ENCODE peak calls at places on chromosomes 6 and 20, in six cellular contexts. One of them, this sample, is unnamed.
A peak's percentile ranks its signal among the peaks of the same experiment; 100 is the strongest.

GRCh38 chr6:18432180-18432579 is 45.0 kb downstream of the RNF144B start:
- DNase-seq in body of pancreas: no peak
- DNase-seq in CD8-positive, alpha-beta T cell: no peak
- DNase-seq in OCI-LY7: no peak
- DNase-seq in keratinocyte: no peak
- DNase-seq in cardiac muscle cell: peak; percentile 2
- DNase-seq in this sample: no peak

GRCh38 chr6:27149140-27149539 is 98.4 kb upstream of the PRSS16 start:
- DNase-seq in body of pancreas: no peak
- DNase-seq in CD8-positive, alpha-beta T cell: no peak
- DNase-seq in OCI-LY7: peak; percentile 75
- DNase-seq in keratinocyte: no peak
- DNase-seq in cardiac muscle cell: no peak
- DNase-seq in this sample: no peak

GRCh38 chr20:4812641-4813075 is 90.9 kb downstream of the PRND start:
- DNase-seq in body of pancreas: no peak
- DNase-seq in CD8-positive, alpha-beta T cell: peak; percentile 56
- DNase-seq in OCI-LY7: peak; percentile 74
- DNase-seq in keratinocyte: no peak
- DNase-seq in cardiac muscle cell: no peak
- DNase-seq in this sample: no peak

GRCh38 chr6:131258816-131259476 is 123.7 kb downstream of the AKAP7 start:
- DNase-seq in body of pancreas: no peak
- DNase-seq in CD8-positive, alpha-beta T cell: no peak
- DNase-seq in OCI-LY7: no peak
- DNase-seq in keratinocyte: no peak
- DNase-seq in cardiac muscle cell: no peak
- DNase-seq in this sample: no peak

GRCh38 chr6:169723200-169723909 is 945 bp downstream of the PHF10 start:
- DNase-seq in body of pancreas: peak; percentile 83
- DNase-seq in CD8-positive, alpha-beta T cell: peak; percentile 85
- DNase-seq in OCI-LY7: peak; percentile 79
- DNase-seq in keratinocyte: no peak
- DNase-seq in cardiac muscle cell: peak; percentile 76
- DNase-seq in this sample: peak; percentile 70

GRCh38 chr20:38307371-38308046 is 3.6 kb downstream of the BPI start:
- DNase-seq in body of pancreas: no peak
- DNase-seq in CD8-positive, alpha-beta T cell: no peak
- DNase-seq in OCI-LY7: no peak
- DNase-seq in keratinocyte: no peak
- DNase-seq in cardiac muscle cell: peak; percentile 73
- DNase-seq in this sample: no peak

GRCh38 chr6:167491403-167492095 is 166.7 kb downstream of the TTLL2 start:
- DNase-seq in body of pancreas: no peak
- DNase-seq in CD8-positive, alpha-beta T cell: no peak
- DNase-seq in OCI-LY7: no peak
- DNase-seq in keratinocyte: no peak
- DNase-seq in cardiac muscle cell: no peak
- DNase-seq in this sample: no peak

GRCh38 chr6:18441253-18441979 is 54.3 kb downstream of the RNF144B start:
- DNase-seq in body of pancreas: no peak
- DNase-seq in CD8-positive, alpha-beta T cell: no peak
- DNase-seq in OCI-LY7: peak; percentile 24
- DNase-seq in keratinocyte: no peak
- DNase-seq in cardiac muscle cell: no peak
- DNase-seq in this sample: no peak

GRCh38 chr6:16812993-16813392 is 51.7 kb upstream of the ATXN1 start:
- DNase-seq in body of pancreas: no peak
- DNase-seq in CD8-positive, alpha-beta T cell: no peak
- DNase-seq in OCI-LY7: no peak
- DNase-seq in keratinocyte: no peak
- DNase-seq in cardiac muscle cell: no peak
- DNase-seq in this sample: no peak

GRCh38 chr6:75850026-75850385 is 101.0 kb downstream of the MYO6 start:
- DNase-seq in body of pancreas: no peak
- DNase-seq in CD8-positive, alpha-beta T cell: no peak
- DNase-seq in OCI-LY7: no peak
- DNase-seq in keratinocyte: no peak
- DNase-seq in cardiac muscle cell: no peak
- DNase-seq in this sample: no peak

GRCh38 chr20:33653218-33653899 is 8.8 kb upstream of the C20orf144 start:
- DNase-seq in body of pancreas: peak; percentile 70
- DNase-seq in CD8-positive, alpha-beta T cell: peak; percentile 69
- DNase-seq in OCI-LY7: peak; percentile 82
- DNase-seq in keratinocyte: no peak
- DNase-seq in cardiac muscle cell: peak; percentile 78
- DNase-seq in this sample: no peak

GRCh38 chr6:87860902-87861301 is 158.9 kb upstream of the AKIRIN2 start:
- DNase-seq in body of pancreas: no peak
- DNase-seq in CD8-positive, alpha-beta T cell: no peak
- DNase-seq in OCI-LY7: no peak
- DNase-seq in keratinocyte: no peak
- DNase-seq in cardiac muscle cell: no peak
- DNase-seq in this sample: no peak

GRCh38 chr6:72446427-72446826 is 175.4 kb upstream of the KCNQ5 start:
- DNase-seq in body of pancreas: no peak
- DNase-seq in CD8-positive, alpha-beta T cell: no peak
- DNase-seq in OCI-LY7: no peak
- DNase-seq in keratinocyte: no peak
- DNase-seq in cardiac muscle cell: peak; percentile 20
- DNase-seq in this sample: no peak

GRCh38 chr6:10831609-10832008 is 6.7 kb downstream of the MAK start:
- DNase-seq in body of pancreas: no peak
- DNase-seq in CD8-positive, alpha-beta T cell: no peak
- DNase-seq in OCI-LY7: no peak
- DNase-seq in keratinocyte: no peak
- DNase-seq in cardiac muscle cell: no peak
- DNase-seq in this sample: no peak

GRCh38 chr6:81894788-81895221 is 142.3 kb upstream of the TENT5A start:
- DNase-seq in body of pancreas: no peak
- DNase-seq in CD8-positive, alpha-beta T cell: no peak
- DNase-seq in OCI-LY7: no peak
- DNase-seq in keratinocyte: no peak
- DNase-seq in cardiac muscle cell: peak; percentile 22
- DNase-seq in this sample: no peak

GRCh38 chr6:166862287-166862977 is 93.9 kb downstream of the RNASET2 start:
- DNase-seq in body of pancreas: no peak
- DNase-seq in CD8-positive, alpha-beta T cell: peak; percentile 58
- DNase-seq in OCI-LY7: no peak
- DNase-seq in keratinocyte: no peak
- DNase-seq in cardiac muscle cell: peak; percentile 5
- DNase-seq in this sample: no peak

GRCh38 chr6:99219788-99220187 is 129.7 kb downstream of the FAXC start:
- DNase-seq in body of pancreas: no peak
- DNase-seq in CD8-positive, alpha-beta T cell: no peak
- DNase-seq in OCI-LY7: no peak
- DNase-seq in keratinocyte: no peak
- DNase-seq in cardiac muscle cell: no peak
- DNase-seq in this sample: no peak

GRCh38 chr6:157266274-157267101 is 56.8 kb downstream of the TMEM242 start:
- DNase-seq in body of pancreas: peak; percentile 2
- DNase-seq in CD8-positive, alpha-beta T cell: no peak
- DNase-seq in OCI-LY7: no peak
- DNase-seq in keratinocyte: no peak
- DNase-seq in cardiac muscle cell: no peak
- DNase-seq in this sample: no peak

GRCh38 chr20:20837574-20838021 is 125.2 kb upstream of the RALGAPA2 start:
- DNase-seq in body of pancreas: peak; percentile 50
- DNase-seq in CD8-positive, alpha-beta T cell: no peak
- DNase-seq in OCI-LY7: peak; percentile 18
- DNase-seq in keratinocyte: no peak
- DNase-seq in cardiac muscle cell: peak; percentile 68
- DNase-seq in this sample: peak; percentile 49

GRCh38 chr6:169145476-169145875 is 108.2 kb downstream of the THBS2 start:
- DNase-seq in body of pancreas: no peak
- DNase-seq in CD8-positive, alpha-beta T cell: no peak
- DNase-seq in OCI-LY7: no peak
- DNase-seq in keratinocyte: no peak
- DNase-seq in cardiac muscle cell: no peak
- DNase-seq in this sample: no peak

GRCh38 chr6:2029952-2030351 is 215.5 kb downstream of the GMDS start:
- DNase-seq in body of pancreas: no peak
- DNase-seq in CD8-positive, alpha-beta T cell: no peak
- DNase-seq in OCI-LY7: no peak
- DNase-seq in keratinocyte: no peak
- DNase-seq in cardiac muscle cell: no peak
- DNase-seq in this sample: no peak

GRCh38 chr6:35778437-35778836 is 2.0 kb downstream of the CLPSL2 start:
- DNase-seq in body of pancreas: no peak
- DNase-seq in CD8-positive, alpha-beta T cell: no peak
- DNase-seq in OCI-LY7: no peak
- DNase-seq in keratinocyte: no peak
- DNase-seq in cardiac muscle cell: no peak
- DNase-seq in this sample: no peak

GRCh38 chr20:18637296-18637695 is 49.4 kb downstream of the DTD1 start:
- DNase-seq in body of pancreas: no peak
- DNase-seq in CD8-positive, alpha-beta T cell: no peak
- DNase-seq in OCI-LY7: no peak
- DNase-seq in keratinocyte: no peak
- DNase-seq in cardiac muscle cell: no peak
- DNase-seq in this sample: no peak

GRCh38 chr6:127900935-127901334 is at the start of gene THEMIS:
- DNase-seq in body of pancreas: no peak
- DNase-seq in CD8-positive, alpha-beta T cell: peak; percentile 76
- DNase-seq in OCI-LY7: no peak
- DNase-seq in keratinocyte: no peak
- DNase-seq in cardiac muscle cell: no peak
- DNase-seq in this sample: no peak

GRCh38 chr6:133965817-133966360 is 12.9 kb downstream of the TBPL1 start:
- DNase-seq in body of pancreas: no peak
- DNase-seq in CD8-positive, alpha-beta T cell: no peak
- DNase-seq in OCI-LY7: no peak
- DNase-seq in keratinocyte: no peak
- DNase-seq in cardiac muscle cell: no peak
- DNase-seq in this sample: no peak

GRCh38 chr20:49892260-49893216 is 22.8 kb downstream of the SPATA2 start:
- DNase-seq in body of pancreas: no peak
- DNase-seq in CD8-positive, alpha-beta T cell: no peak
- DNase-seq in OCI-LY7: no peak
- DNase-seq in keratinocyte: no peak
- DNase-seq in cardiac muscle cell: peak; percentile 43
- DNase-seq in this sample: no peak

GRCh38 chr20:12660918-12661317 is 347.9 kb upstream of the SPTLC3 start:
- DNase-seq in body of pancreas: no peak
- DNase-seq in CD8-positive, alpha-beta T cell: no peak
- DNase-seq in OCI-LY7: no peak
- DNase-seq in keratinocyte: no peak
- DNase-seq in cardiac muscle cell: no peak
- DNase-seq in this sample: no peak

GRCh38 chr6:75711173-75711572 is 37.9 kb upstream of the MYO6 start:
- DNase-seq in body of pancreas: no peak
- DNase-seq in CD8-positive, alpha-beta T cell: no peak
- DNase-seq in OCI-LY7: no peak
- DNase-seq in keratinocyte: no peak
- DNase-seq in cardiac muscle cell: no peak
- DNase-seq in this sample: no peak

GRCh38 chr6:84774174-84775158 is 10.1 kb upstream of the TBX18 start:
- DNase-seq in body of pancreas: peak; percentile 49
- DNase-seq in CD8-positive, alpha-beta T cell: no peak
- DNase-seq in OCI-LY7: no peak
- DNase-seq in keratinocyte: no peak
- DNase-seq in cardiac muscle cell: peak; percentile 84
- DNase-seq in this sample: no peak

GRCh38 chr6:157054531-157054979 is 268.8 kb downstream of the TMEM242 start:
- DNase-seq in body of pancreas: no peak
- DNase-seq in CD8-positive, alpha-beta T cell: no peak
- DNase-seq in OCI-LY7: peak; percentile 61
- DNase-seq in keratinocyte: no peak
- DNase-seq in cardiac muscle cell: no peak
- DNase-seq in this sample: no peak

GRCh38 chr20:59738851-59739250 is 134.5 kb downstream of the PHACTR3 start:
- DNase-seq in body of pancreas: no peak
- DNase-seq in CD8-positive, alpha-beta T cell: no peak
- DNase-seq in OCI-LY7: no peak
- DNase-seq in keratinocyte: no peak
- DNase-seq in cardiac muscle cell: no peak
- DNase-seq in this sample: no peak

GRCh38 chr6:31472259-31472658 is 25.7 kb upstream of the MICB start:
- DNase-seq in body of pancreas: no peak
- DNase-seq in CD8-positive, alpha-beta T cell: no peak
- DNase-seq in OCI-LY7: no peak
- DNase-seq in keratinocyte: no peak
- DNase-seq in cardiac muscle cell: no peak
- DNase-seq in this sample: no peak

GRCh38 chr6:39114395-39114706 is 635 bp downstream of the SAYSD1 start:
- DNase-seq in body of pancreas: no peak
- DNase-seq in CD8-positive, alpha-beta T cell: no peak
- DNase-seq in OCI-LY7: no peak
- DNase-seq in keratinocyte: no peak
- DNase-seq in cardiac muscle cell: no peak
- DNase-seq in this sample: no peak
- H3K27ac ChIP-seq in body of pancreas: peak overlapping the region; percentile 94
- H3K27ac ChIP-seq in CD8-positive, alpha-beta T cell: peak overlapping the region; percentile 80
- H3K27ac ChIP-seq in OCI-LY7: peak overlapping the region; percentile 77
- H3K27ac ChIP-seq in keratinocyte: peak overlapping the region; percentile 84
- H3K27ac ChIP-seq in cardiac muscle cell: peak overlapping the region; percentile 85
- H3K27ac ChIP-seq in this sample: peak overlapping the region; percentile 88

DNA sequence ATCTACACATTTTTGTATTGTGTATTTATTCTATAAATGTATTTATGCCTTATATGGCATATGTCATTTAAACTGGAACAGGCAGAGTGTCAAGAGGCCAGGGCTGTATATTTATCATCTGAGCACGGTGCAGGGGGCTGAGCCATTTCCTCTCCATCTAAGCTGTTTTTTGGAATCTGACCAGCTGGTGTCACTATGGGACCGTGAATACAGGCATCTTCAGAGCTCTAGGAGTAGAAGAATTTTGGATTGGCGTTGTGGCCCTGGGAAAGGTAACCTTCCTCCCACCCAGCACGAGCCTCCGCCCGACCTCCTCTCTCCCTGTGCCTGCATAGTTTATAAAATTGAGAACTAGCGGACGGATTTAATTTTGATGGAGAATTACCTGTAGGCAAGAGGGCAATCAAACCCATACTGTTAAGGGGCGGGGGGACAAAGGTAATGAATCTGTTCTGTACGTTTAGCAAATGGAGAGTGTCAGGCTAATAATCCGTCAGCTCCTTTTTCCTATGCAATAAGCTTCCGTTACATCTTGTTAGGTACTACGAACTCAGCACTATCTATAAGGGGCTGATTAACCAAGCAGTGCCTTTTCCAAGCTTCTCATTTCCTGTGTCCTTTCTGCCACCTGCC is 29.0 kb upstream of the EEF1E1 start:
- DNase-seq in body of pancreas: peak; percentile 38
- DNase-seq in CD8-positive, alpha-beta T cell: peak; percentile 53
- DNase-seq in OCI-LY7: peak; percentile 49
- DNase-seq in keratinocyte: peak; percentile 23
- DNase-seq in cardiac muscle cell: peak; percentile 76
- DNase-seq in this sample: peak; percentile 55
- H3K4me3 ChIP-seq in body of pancreas: no peak overlapping the region
- H3K4me3 ChIP-seq in CD8-positive, alpha-beta T cell: no peak overlapping the region
- H3K4me3 ChIP-seq in OCI-LY7: no peak overlapping the region
- H3K4me3 ChIP-seq in keratinocyte: no peak overlapping the region
- H3K4me3 ChIP-seq in cardiac muscle cell: no peak overlapping the region
- H3K4me3 ChIP-seq in this sample: no peak overlapping the region

GRCh38 chr20:25247100-25247665 is 702 bp upstream of the PYGB start:
- DNase-seq in body of pancreas: peak; percentile 80
- DNase-seq in CD8-positive, alpha-beta T cell: no peak
- DNase-seq in OCI-LY7: peak; percentile 6
- DNase-seq in keratinocyte: no peak
- DNase-seq in cardiac muscle cell: peak; percentile 68
- DNase-seq in this sample: peak; percentile 57
- TF ChIP-seq CTCF in body of pancreas: peak; percentile 52
- TF ChIP-seq CTCF in CD8-positive, alpha-beta T cell: no peak
- TF ChIP-seq CTCF in OCI-LY7: peak; percentile 54
- TF ChIP-seq CTCF in keratinocyte: no peak
- TF ChIP-seq CTCF in cardiac muscle cell: peak; percentile 60
- TF ChIP-seq CTCF in this sample: no peak

GRCh38 chr6:43724354-43724753 is 36.8 kb upstream of the MRPS18A start:
- DNase-seq in body of pancreas: no peak
- DNase-seq in CD8-positive, alpha-beta T cell: no peak
- DNase-seq in OCI-LY7: no peak
- DNase-seq in keratinocyte: no peak
- DNase-seq in cardiac muscle cell: no peak
- DNase-seq in this sample: no peak
- H3K27ac ChIP-seq in body of pancreas: no peak overlapping the region
- H3K27ac ChIP-seq in CD8-positive, alpha-beta T cell: no peak overlapping the region
- H3K27ac ChIP-seq in OCI-LY7: no peak overlapping the region
- H3K27ac ChIP-seq in keratinocyte: peak overlapping the region; percentile 26
- H3K27ac ChIP-seq in cardiac muscle cell: no peak overlapping the region
- H3K27ac ChIP-seq in this sample: no peak overlapping the region